ENCODE peak calls at places on chromosomes 13 and 19, in seven cellular contexts. One of them, this sample, is unnamed. For H3K4me1, the result is how much of the 10 kb centered on the place peaks cover.

GRCh38 chr19:1235625-1236538 is 1.9 kb downstream of the CBARP start:
- DNase-seq in right atrium auricular region: no peak
- DNase-seq in mucosa of descending colon: no peak
- DNase-seq in A549: no peak
- DNase-seq in Caco-2: no peak
- DNase-seq in fibroblast of lung: no peak
- DNase-seq in aorta: no peak
- DNase-seq in this sample: no peak

GRCh38 chr13:28532226-28533048 is 37.5 kb upstream of the FLT1 start:
- DNase-seq in right atrium auricular region: no peak
- DNase-seq in mucosa of descending colon: peak
- DNase-seq in A549: no peak
- DNase-seq in Caco-2: no peak
- DNase-seq in fibroblast of lung: no peak
- DNase-seq in aorta: peak
- DNase-seq in this sample: no peak

GRCh38 chr19:33550741-33551140 is 29.1 kb upstream of the PEPD start:
- DNase-seq in right atrium auricular region: no peak
- DNase-seq in mucosa of descending colon: no peak
- DNase-seq in A549: no peak
- DNase-seq in Caco-2: no peak
- DNase-seq in fibroblast of lung: no peak
- DNase-seq in aorta: peak
- DNase-seq in this sample: no peak

GRCh38 chr13:23180711-23181110 is at the start of gene SGCG:
- DNase-seq in right atrium auricular region: no peak
- DNase-seq in mucosa of descending colon: no peak
- DNase-seq in A549: no peak
- DNase-seq in Caco-2: no peak
- DNase-seq in fibroblast of lung: peak
- DNase-seq in aorta: no peak
- DNase-seq in this sample: no peak

GRCh38 chr13:112840472-112841302 is 128.3 kb upstream of the MCF2L start:
- DNase-seq in right atrium auricular region: no peak
- DNase-seq in mucosa of descending colon: no peak
- DNase-seq in A549: no peak
- DNase-seq in Caco-2: no peak
- DNase-seq in fibroblast of lung: no peak
- DNase-seq in aorta: peak
- DNase-seq in this sample: no peak

GRCh38 chr19:29084266-29084665 is 128.7 kb downstream of the UQCRFS1 start:
- DNase-seq in right atrium auricular region: no peak
- DNase-seq in mucosa of descending colon: no peak
- DNase-seq in A549: peak
- DNase-seq in Caco-2: peak
- DNase-seq in fibroblast of lung: no peak
- DNase-seq in aorta: no peak
- DNase-seq in this sample: no peak

GRCh38 chr19:49357186-49357585 is 5.0 kb downstream of the TEAD2 start:
- DNase-seq in right atrium auricular region: no peak
- DNase-seq in mucosa of descending colon: no peak
- DNase-seq in A549: no peak
- DNase-seq in Caco-2: no peak
- DNase-seq in fibroblast of lung: no peak
- DNase-seq in aorta: no peak
- DNase-seq in this sample: no peak

GRCh38 chr13:72255908-72256307 is 388.9 kb upstream of the DACH1 start:
- DNase-seq in right atrium auricular region: no peak
- DNase-seq in mucosa of descending colon: peak
- DNase-seq in A549: peak
- DNase-seq in Caco-2: peak
- DNase-seq in fibroblast of lung: peak
- DNase-seq in aorta: no peak
- DNase-seq in this sample: no peak

GRCh38 chr19:46181386-46181774 is 33.3 kb downstream of the IGFL2 start:
- DNase-seq in right atrium auricular region: no peak
- DNase-seq in mucosa of descending colon: no peak
- DNase-seq in A549: peak
- DNase-seq in Caco-2: no peak
- DNase-seq in fibroblast of lung: peak
- DNase-seq in aorta: no peak
- DNase-seq in this sample: no peak

GRCh38 chr13:88042489-88042888 is 371.3 kb downstream of the SLITRK5 start:
- DNase-seq in right atrium auricular region: no peak
- DNase-seq in mucosa of descending colon: no peak
- DNase-seq in A549: no peak
- DNase-seq in Caco-2: no peak
- DNase-seq in fibroblast of lung: peak
- DNase-seq in aorta: no peak
- DNase-seq in this sample: no peak

GRCh38 chr13:30738526-30738925 is 3.2 kb downstream of the ALOX5AP start:
- DNase-seq in right atrium auricular region: no peak
- DNase-seq in mucosa of descending colon: no peak
- DNase-seq in A549: no peak
- DNase-seq in Caco-2: no peak
- DNase-seq in fibroblast of lung: no peak
- DNase-seq in aorta: no peak
- DNase-seq in this sample: no peak
- H3K4me1 ChIP-seq in right atrium auricular region: under half
- H3K4me1 ChIP-seq in mucosa of descending colon: under half
- H3K4me1 ChIP-seq in A549: half or more
- H3K4me1 ChIP-seq in Caco-2: under half
- H3K4me1 ChIP-seq in fibroblast of lung: under half
- H3K4me1 ChIP-seq in aorta: under half
- H3K4me1 ChIP-seq in this sample: under half

DNA sequence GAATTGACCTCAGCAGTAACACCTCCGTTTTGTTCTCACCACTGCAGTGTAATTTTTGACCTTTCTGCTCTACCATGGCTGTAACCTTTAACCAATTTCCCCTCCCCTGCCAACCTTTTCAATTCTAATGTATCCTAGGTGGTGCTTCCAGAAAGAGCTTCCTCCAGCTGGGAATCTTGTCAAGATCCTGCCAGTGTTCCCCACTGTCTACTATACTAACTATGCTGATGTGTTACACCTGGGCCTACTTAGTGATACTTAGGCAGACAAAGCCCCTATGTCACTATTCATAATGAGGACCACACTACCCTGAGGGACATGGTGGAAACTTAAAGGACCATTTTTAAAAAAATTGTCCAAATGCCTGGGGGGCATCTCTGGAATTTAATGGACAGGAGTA is 41.0 kb downstream of the MBNL2 start:
- DNase-seq in right atrium auricular region: no peak
- DNase-seq in mucosa of descending colon: no peak
- DNase-seq in A549: no peak
- DNase-seq in Caco-2: no peak
- DNase-seq in fibroblast of lung: no peak
- DNase-seq in aorta: no peak
- DNase-seq in this sample: peak
- H3K4me1 ChIP-seq in right atrium auricular region: under half
- H3K4me1 ChIP-seq in mucosa of descending colon: under half
- H3K4me1 ChIP-seq in A549: half or more
- H3K4me1 ChIP-seq in Caco-2: under half
- H3K4me1 ChIP-seq in fibroblast of lung: under half
- H3K4me1 ChIP-seq in aorta: under half
- H3K4me1 ChIP-seq in this sample: half or more

DNA sequence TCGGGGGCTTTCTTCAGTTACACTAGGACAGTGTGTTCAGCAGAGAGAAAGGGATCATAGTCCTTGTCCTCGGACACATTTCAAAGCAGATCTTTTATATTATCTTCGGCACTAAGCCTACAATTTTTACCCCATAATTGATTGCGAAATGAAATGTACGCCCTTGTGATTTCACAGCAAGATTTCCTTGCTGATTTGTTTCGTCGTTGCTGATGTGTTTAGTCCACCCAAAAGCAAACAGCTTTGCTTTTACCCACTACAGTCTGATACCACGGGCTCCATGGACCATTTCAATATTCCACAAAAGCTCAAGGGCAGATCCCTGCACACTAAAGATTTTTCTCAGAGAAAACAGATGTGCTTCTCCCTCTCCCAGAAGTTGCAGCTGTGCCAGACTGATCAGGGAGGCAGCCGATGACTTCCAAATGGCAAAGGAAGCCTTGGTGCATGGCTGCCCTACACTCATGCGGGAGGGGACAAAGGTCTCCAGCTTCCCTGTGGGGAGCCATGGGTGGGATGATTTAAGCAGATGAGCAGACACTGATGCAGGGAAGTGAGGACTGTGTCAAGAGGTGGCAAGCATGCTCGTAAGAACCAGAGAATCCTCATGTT is 81.2 kb downstream of the STK24 start:
- DNase-seq in right atrium auricular region: no peak
- DNase-seq in mucosa of descending colon: no peak
- DNase-seq in A549: no peak
- DNase-seq in Caco-2: no peak
- DNase-seq in fibroblast of lung: peak
- DNase-seq in aorta: no peak
- DNase-seq in this sample: no peak
- H3K4me1 ChIP-seq in right atrium auricular region: under half
- H3K4me1 ChIP-seq in mucosa of descending colon: under half
- H3K4me1 ChIP-seq in A549: half or more
- H3K4me1 ChIP-seq in Caco-2: under half
- H3K4me1 ChIP-seq in fibroblast of lung: under half
- H3K4me1 ChIP-seq in aorta: under half
- H3K4me1 ChIP-seq in this sample: under half

DNA sequence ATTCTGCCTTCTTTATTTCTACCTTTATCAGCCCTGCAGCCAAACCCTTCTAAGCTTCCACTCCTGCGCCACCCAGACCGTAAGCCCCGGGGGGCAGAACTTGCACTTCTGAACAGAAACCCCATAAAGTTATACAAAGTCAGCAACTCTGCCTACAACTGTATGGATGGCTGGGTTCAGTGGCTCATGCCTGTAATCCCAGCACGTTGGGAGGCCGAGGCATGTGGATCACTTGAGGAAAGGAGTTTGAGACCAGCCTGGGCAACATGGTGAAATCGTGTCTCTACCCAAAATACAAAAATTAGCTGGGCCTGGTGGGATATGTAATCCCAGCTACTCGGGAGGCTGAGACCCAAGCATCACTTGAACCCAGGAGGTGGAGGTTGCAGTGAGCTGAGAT is 10.4 kb downstream of the RANBP3 start:
- DNase-seq in right atrium auricular region: no peak
- DNase-seq in mucosa of descending colon: no peak
- DNase-seq in A549: no peak
- DNase-seq in Caco-2: no peak
- DNase-seq in fibroblast of lung: no peak
- DNase-seq in aorta: no peak
- DNase-seq in this sample: no peak
- H3K4me1 ChIP-seq in right atrium auricular region: under half
- H3K4me1 ChIP-seq in mucosa of descending colon: under half
- H3K4me1 ChIP-seq in A549: under half
- H3K4me1 ChIP-seq in Caco-2: under half
- H3K4me1 ChIP-seq in fibroblast of lung: under half
- H3K4me1 ChIP-seq in aorta: under half
- H3K4me1 ChIP-seq in this sample: half or more

GRCh38 chr19:10764340-10764894 is 46.5 kb downstream of the DNM2 start:
- DNase-seq in right atrium auricular region: no peak
- DNase-seq in mucosa of descending colon: peak
- DNase-seq in A549: peak
- DNase-seq in Caco-2: no peak
- DNase-seq in fibroblast of lung: no peak
- DNase-seq in aorta: no peak
- DNase-seq in this sample: no peak
- H3K4me1 ChIP-seq in right atrium auricular region: under half
- H3K4me1 ChIP-seq in mucosa of descending colon: half or more
- H3K4me1 ChIP-seq in A549: half or more
- H3K4me1 ChIP-seq in Caco-2: under half
- H3K4me1 ChIP-seq in fibroblast of lung: under half
- H3K4me1 ChIP-seq in aorta: under half
- H3K4me1 ChIP-seq in this sample: half or more

DNA sequence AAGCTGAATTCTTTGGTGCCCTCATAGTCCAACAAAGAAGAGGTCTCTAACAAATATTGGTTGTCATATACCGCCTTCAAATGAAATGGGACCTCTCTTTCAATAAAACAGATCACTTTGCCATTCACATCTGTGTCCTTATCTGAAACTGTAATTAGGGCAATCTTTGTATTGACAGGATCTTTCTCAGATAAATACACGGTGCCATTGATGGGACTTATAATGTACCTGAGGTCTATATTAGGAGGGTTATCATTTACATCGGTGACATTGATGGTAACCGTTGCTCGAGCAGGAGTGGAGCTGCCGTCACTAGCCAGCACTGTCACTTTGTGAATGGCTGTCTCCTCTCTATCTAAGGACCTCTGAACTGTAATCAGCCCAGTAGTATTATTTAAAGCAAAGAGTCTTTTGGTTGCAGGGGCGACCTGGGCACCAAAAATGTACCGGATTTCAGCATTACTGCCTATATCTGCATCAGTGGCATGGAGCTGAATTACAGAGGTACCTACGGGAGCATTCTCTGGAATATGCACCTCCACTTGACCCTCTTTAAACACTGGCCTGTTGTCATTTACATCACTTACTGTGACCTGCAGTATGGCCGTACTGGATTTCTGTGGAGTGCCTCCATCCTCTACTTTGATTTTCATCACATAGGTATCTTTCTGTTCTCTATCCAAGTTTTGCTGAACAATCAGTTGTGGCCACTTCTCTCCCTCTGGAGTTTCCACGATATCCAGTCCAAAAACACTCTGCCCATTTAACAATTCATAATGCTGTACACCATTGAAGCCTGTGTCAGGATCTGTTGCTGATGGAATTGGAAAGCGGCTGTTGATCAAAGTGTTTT is 2.8 kb downstream of the PCDH9 start:
- DNase-seq in right atrium auricular region: no peak
- DNase-seq in mucosa of descending colon: no peak
- DNase-seq in A549: no peak
- DNase-seq in Caco-2: no peak
- DNase-seq in fibroblast of lung: no peak
- DNase-seq in aorta: peak
- DNase-seq in this sample: no peak
- H3K4me1 ChIP-seq in right atrium auricular region: under half
- H3K4me1 ChIP-seq in mucosa of descending colon: under half
- H3K4me1 ChIP-seq in A549: under half
- H3K4me1 ChIP-seq in Caco-2: under half
- H3K4me1 ChIP-seq in fibroblast of lung: under half
- H3K4me1 ChIP-seq in aorta: under half
- H3K4me1 ChIP-seq in this sample: under half

GRCh38 chr13:26979334-26979733 is 192.3 kb downstream of the USP12 start:
- DNase-seq in right atrium auricular region: no peak
- DNase-seq in mucosa of descending colon: no peak
- DNase-seq in A549: no peak
- DNase-seq in Caco-2: no peak
- DNase-seq in fibroblast of lung: no peak
- DNase-seq in aorta: no peak
- DNase-seq in this sample: no peak
- H3K4me1 ChIP-seq in right atrium auricular region: under half
- H3K4me1 ChIP-seq in mucosa of descending colon: half or more
- H3K4me1 ChIP-seq in A549: under half
- H3K4me1 ChIP-seq in Caco-2: half or more
- H3K4me1 ChIP-seq in fibroblast of lung: under half
- H3K4me1 ChIP-seq in aorta: under half
- H3K4me1 ChIP-seq in this sample: under half

DNA sequence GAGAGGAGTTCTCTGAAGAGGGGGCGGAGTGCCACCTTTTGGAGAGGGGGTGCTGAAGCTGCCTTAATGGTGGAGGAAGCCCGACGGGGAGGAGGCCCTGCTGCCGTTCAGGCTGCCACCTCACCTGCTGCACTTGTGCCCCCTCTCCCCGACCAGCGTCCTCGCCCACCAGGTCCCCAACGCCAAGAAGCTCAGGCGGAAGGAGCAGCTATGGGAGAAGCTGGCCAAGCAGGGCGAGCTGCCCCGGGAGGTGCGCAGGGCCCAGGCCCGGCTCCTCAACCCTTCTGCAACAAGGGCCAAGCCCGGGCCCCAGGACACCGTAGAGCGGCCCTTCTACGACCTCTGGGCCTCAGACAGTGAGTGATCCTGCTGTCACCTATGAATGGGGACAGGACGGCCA is 5.4 kb downstream of the NOP53 start:
- DNase-seq in right atrium auricular region: no peak
- DNase-seq in mucosa of descending colon: no peak
- DNase-seq in A549: no peak
- DNase-seq in Caco-2: no peak
- DNase-seq in fibroblast of lung: no peak
- DNase-seq in aorta: no peak
- DNase-seq in this sample: no peak
- H3K4me1 ChIP-seq in right atrium auricular region: under half
- H3K4me1 ChIP-seq in mucosa of descending colon: under half
- H3K4me1 ChIP-seq in A549: under half
- H3K4me1 ChIP-seq in Caco-2: under half
- H3K4me1 ChIP-seq in fibroblast of lung: under half
- H3K4me1 ChIP-seq in aorta: under half
- H3K4me1 ChIP-seq in this sample: under half